ENCODE peak calls at places on chromosomes 16 and 17, in seven cellular contexts. W is stimulated activated CD4-positive, alpha-beta T cell treated with anti-CD3 and anti-CD28 coated beads, Interleukin-4, amount 100 ng/mL, for 24 hours; L is progenitor cell of endocrine pancreas; R is effector memory CD8-positive, alpha-beta T cell; G is psoas muscle; U is NCI-H2081; Q is NCI-H1436. E is an unnamed sample.
A peak's percentile ranks its signal among the peaks of the same experiment; 100 is the strongest.

GRCh38 chr17:65131946-65132345 is 5.2 kb upstream of the RGS9 start:
- DNase-seq in W (no peak), R (no peak), L (no peak), U (no peak), Q (no peak), G (no peak), E (no peak)

GRCh38 chr16:48160575-48160974 is 4.8 kb upstream of the ABCC12 start:
- DNase-seq in L (no peak), Q (no peak), U (no peak), R (no peak), G (no peak), W (no peak), E (no peak)

GRCh38 chr16:86432691-86433090 is 77.6 kb upstream of the FOXF1 start:
- DNase-seq in Q (no peak), L (no peak), W (no peak), R (no peak), U (no peak), G (no peak), E (no peak)

GRCh38 chr17:30095507-30096244 is 20.9 kb upstream of the NSRP1 start:
- DNase-seq in G (no peak), R (no peak), L (no peak), W (no peak), Q (peak; percentile 35), U (no peak), E (no peak)

GRCh38 chr17:40551091-40551873 is 14.0 kb downstream of the CCR7 start:
- DNase-seq in G (peak; percentile 86), R (no peak), Q (no peak), L (no peak), W (peak; percentile 7), U (no peak), E (no peak)

GRCh38 chr16:694187-694862 is 4.1 kb upstream of the WDR24 start:
- DNase-seq in G (no peak), U (peak; percentile 33), R (no peak), W (no peak), L (no peak), Q (no peak), E (no peak)

GRCh38 chr16:27841061-27841801 is 222.3 kb downstream of the GSG1L start:
- DNase-seq in U (no peak), W (no peak), R (no peak), G (no peak), L (no peak), Q (no peak), E (no peak)

GRCh38 chr16:24698314-24698713 is 31.1 kb upstream of the TNRC6A start:
- DNase-seq in L (no peak), U (no peak), R (no peak), W (no peak), G (no peak), Q (no peak), E (no peak)

GRCh38 chr17:72515291-72516065 is 394.7 kb downstream of the SOX9 start:
- DNase-seq in U (peak; percentile 18), W (no peak), R (no peak), G (no peak), Q (peak; percentile 52), L (no peak), E (no peak)

GRCh38 chr16:56984639-56985038 is 4.7 kb upstream of the NLRC5 start:
- DNase-seq in L (no peak), W (no peak), U (no peak), Q (no peak), R (no peak), G (no peak), E (no peak)

GRCh38 chr17:28347261-28347891 is 10.0 kb downstream of the POLDIP2 start:
- DNase-seq in Q (no peak), W (no peak), L (no peak), R (no peak), G (no peak), U (no peak), E (no peak)

GRCh38 chr17:15744885-15745284 is 12.8 kb downstream of the TBC1D26 start:
- DNase-seq in U (peak; percentile 6), Q (peak; percentile 65), L (no peak), G (no peak), W (no peak), R (no peak), E (no peak)

GRCh38 chr17:75625813-75626486 is 7.3 kb upstream of the SMIM5 start:
- DNase-seq in R (no peak), G (no peak), U (peak; percentile 32), L (peak; percentile 54), W (peak; percentile 14), Q (peak; percentile 37), E (peak; percentile 23)

GRCh38 chr16:81593481-81593880 is 148.9 kb downstream of the CMIP start:
- DNase-seq in R (no peak), W (no peak), G (no peak), U (no peak), L (no peak), Q (peak; percentile 15), E (no peak)

GRCh38 chr17:57940653-57941329 is 14.4 kb downstream of the CUEDC1 start:
- DNase-seq in W (peak; percentile 28), R (no peak), Q (peak; percentile 75), G (peak; percentile 47), U (no peak), L (no peak), E (peak; percentile 8)

GRCh38 chr17:72416054-72416691 is 295.4 kb downstream of the SOX9 start:
- DNase-seq in Q (peak; percentile 18), U (no peak), W (no peak), R (no peak), G (no peak), L (no peak), E (no peak)

GRCh38 chr17:76089680-76090516 is 10.9 kb downstream of the ZACN start:
- DNase-seq in G (no peak), L (no peak), U (no peak), R (no peak), Q (no peak), W (no peak), E (no peak)

GRCh38 chr16:77991701-77992100 is 30.6 kb upstream of the CLEC3A start:
- DNase-seq in W (no peak), Q (no peak), G (no peak), L (no peak), R (no peak), U (no peak), E (no peak)

GRCh38 chr17:57946798-57947358 is 8.3 kb downstream of the CUEDC1 start:
- DNase-seq in G (no peak), W (no peak), L (no peak), R (peak; percentile 13), Q (peak; percentile 46), U (no peak), E (peak; percentile 30)

GRCh38 chr16:36336-36984 is 16.9 kb downstream of the POLR3K start:
- DNase-seq in L (no peak), Q (no peak), G (no peak), R (no peak), W (no peak), U (no peak), E (no peak)

GRCh38 chr16:87441886-87442580 is 49.9 kb downstream of the MAP1LC3B start:
- DNase-seq in Q (no peak), L (no peak), W (no peak), R (no peak), G (no peak), U (no peak), E (no peak)

GRCh38 chr17:19979917-19980770 is 2.5 kb upstream of the AKAP10 start:
- DNase-seq in G (peak; percentile 55), W (no peak), R (no peak), L (no peak), Q (peak; percentile 3), U (no peak), E (no peak)

GRCh38 chr16:72050769-72051464 is 3.4 kb upstream of the HP start:
- DNase-seq in L (no peak), W (no peak), G (peak; percentile 37), R (no peak), Q (no peak), U (no peak), E (no peak)

GRCh38 chr16:65249768-65250167 is 127.9 kb upstream of the CDH11 start:
- DNase-seq in G (peak; percentile 17), Q (no peak), W (no peak), U (no peak), R (no peak), L (no peak), E (no peak)

GRCh38 chr17:58318065-58318481 is 10.5 kb downstream of the TSPOAP1 start:
- DNase-seq in L (no peak), R (no peak), Q (no peak), G (no peak), W (no peak), U (no peak), E (no peak)

GRCh38 chr16:13426279-13426678 is 493.7 kb upstream of the ERCC4 start:
- DNase-seq in L (no peak), G (no peak), Q (no peak), W (no peak), R (no peak), U (no peak), E (no peak)

GRCh38 chr17:50127661-50128361 is 2.1 kb downstream of the SAMD14 start:
- DNase-seq in L (no peak), Q (no peak), R (no peak), W (no peak), G (no peak), U (no peak), E (no peak)

GRCh38 chr17:4144411-4144747 is 1.4 kb downstream of the CYB5D2 start:
- DNase-seq in L (no peak), R (no peak), Q (no peak), U (no peak), G (no peak), W (no peak), E (no peak)

GRCh38 chr17:64118452-64118979 is 11.4 kb downstream of the ERN1 start:
- DNase-seq in Q (no peak), W (no peak), R (no peak), G (peak; percentile 23), L (no peak), U (peak; percentile 37), E (no peak)

GRCh38 chr17:17815436-17816200 is 21.2 kb downstream of the SREBF1 start:
- DNase-seq in Q (no peak), W (no peak), L (no peak), U (no peak), R (no peak), G (no peak), E (no peak)

GRCh38 chr16:5633845-5634440 is 536.3 kb upstream of the EEF2KMT start:
- DNase-seq in L (no peak), U (peak; percentile 4), R (no peak), Q (peak; percentile 24), G (no peak), W (no peak), E (no peak)

GRCh38 chr17:68033636-68034451 is 1.7 kb upstream of the KPNA2 start:
- DNase-seq in L (no peak), G (no peak), R (no peak), W (no peak), Q (no peak), U (no peak), E (no peak)

GRCh38 chr17:27038676-27039075 is 255.2 kb upstream of the WSB1 start:
- DNase-seq in U (no peak), R (no peak), L (no peak), W (no peak), Q (peak; percentile 87), G (no peak), E (no peak)

E was measured in activated naive CD8-positive, alpha-beta T cell treated with anti-CD3 and anti-CD28 coated beads, Interleukin-2, amount 50 U/mL, for 24 hours.